ENCODE peak calls at places on chromosome 2, in five cellular contexts. K is adrenal gland, O is GM12865, B is foreskin keratinocyte, G is AG09319. Z is an unnamed sample.

GRCh38 chr2:25032094-25032493 is 9.8 kb upstream of the EFR3B start:
- DNase-seq in K (no peak), O (no peak), B (no peak), G (no peak), Z (no peak)

GRCh38 chr2:213121677-213122076 is 29.7 kb downstream of the IKZF2 start:
- DNase-seq in K (no peak), O (no peak), B (no peak), G (no peak), Z (no peak)

GRCh38 chr2:195021704-195022513 is 635.1 kb upstream of the SLC39A10 start:
- DNase-seq in K (no peak), O (peak; percentile 36), B (no peak), G (no peak), Z (no peak)

GRCh38 chr2:2653221-2653620 is 322.1 kb upstream of the MYT1L start:
- DNase-seq in K (no peak), O (no peak), B (no peak), G (no peak), Z (no peak)

GRCh38 chr2:7825591-7826312 is 856.1 kb upstream of the ID2 start:
- DNase-seq in K (no peak), O (peak; percentile 94), B (peak; percentile 92), G (no peak), Z (peak; percentile 63)

GRCh38 chr2:133591164-133591563 is 22.9 kb upstream of the NCKAP5 start:
- DNase-seq in K (no peak), O (no peak), B (no peak), G (no peak), Z (no peak)

GRCh38 chr2:233798335-233799086 is 20.4 kb downstream of the MROH2A start:
- DNase-seq in K (no peak), O (no peak), B (no peak), G (no peak), Z (no peak)

GRCh38 chr2:128314026-128314347 is 4.7 kb downstream of the HS6ST1 start:
- DNase-seq in K (no peak), O (peak; percentile 0), B (no peak), G (no peak), Z (no peak)

GRCh38 chr2:3662239-3662638 is 4.2 kb downstream of the ALLC start:
- DNase-seq in K (no peak), O (peak; percentile 53), B (peak; percentile 33), G (no peak), Z (no peak)

GRCh38 chr2:1563943-1564342 is 150.7 kb downstream of the TPO start:
- DNase-seq in K (no peak), O (no peak), B (no peak), G (no peak), Z (no peak)

GRCh38 chr2:240021488-240022104 is 3.5 kb downstream of the NDUFA10 start:
- DNase-seq in K (peak; percentile 66), O (peak; percentile 65), B (no peak), G (no peak), Z (peak; percentile 67)

GRCh38 chr2:30218814-30219213 is 12.5 kb upstream of the LBH start:
- DNase-seq in K (no peak), O (no peak), B (peak; percentile 59), G (no peak), Z (no peak)

GRCh38 chr2:595831-596592 is 81.2 kb downstream of the TMEM18 start:
- DNase-seq in K (no peak), O (no peak), B (no peak), G (no peak), Z (no peak)

GRCh38 chr2:118470297-118470696 is 377.2 kb downstream of the EN1 start:
- DNase-seq in K (no peak), O (no peak), B (no peak), G (no peak), Z (peak; percentile 16)

GRCh38 chr2:42698940-42699339 is 65.0 kb downstream of the OXER1 start:
- DNase-seq in K (no peak), O (no peak), B (no peak), G (no peak), Z (no peak)

GRCh38 chr2:136230471-136230870 is 112.5 kb upstream of the CXCR4 start:
- DNase-seq in K (no peak), O (no peak), B (no peak), G (no peak), Z (no peak)

GRCh38 chr2:207163815-207164747 is 1.7 kb downstream of the KLF7 start:
- DNase-seq in K (peak; percentile 64), O (peak; percentile 50), B (no peak), G (no peak), Z (no peak)

GRCh38 chr2:156883828-156884615 is 373.5 kb upstream of the GALNT5 start:
- DNase-seq in K (no peak), O (no peak), B (peak; percentile 67), G (no peak), Z (peak; percentile 53)

GRCh38 chr2:137981112-137981679 is 16.9 kb downstream of the HNMT start:
- DNase-seq in K (no peak), O (no peak), B (no peak), G (no peak), Z (no peak)

GRCh38 chr2:187942876-187943275 is 348.8 kb upstream of the GULP1 start:
- DNase-seq in K (no peak), O (no peak), B (no peak), G (no peak), Z (no peak)

GRCh38 chr2:241003047-241003360 is 4.6 kb downstream of the SNED1 start:
- DNase-seq in K (no peak), O (no peak), B (no peak), G (no peak), Z (no peak)

GRCh38 chr2:108936076-108936867 is 52.7 kb downstream of the EDAR start:
- DNase-seq in K (no peak), O (no peak), B (no peak), G (no peak), Z (no peak)
- TF ChIP-seq CTCF in K (no peak), O (no peak), B (no peak), G (no peak), Z (no peak)

GRCh38 chr2:60641866-60642788 is 88.7 kb upstream of the BCL11A start:
- DNase-seq in K (no peak), O (peak; percentile 70), B (peak; percentile 9), G (peak; percentile 10), Z (peak; percentile 38)
- TF ChIP-seq CTCF in K (peak; percentile 79), O (peak; percentile 74), B (peak; percentile 76), G (peak; percentile 66), Z (peak; percentile 77)

GRCh38 chr2:60316381-60317028 is 236.9 kb downstream of the BCL11A start:
- DNase-seq in K (no peak), O (peak; percentile 29), B (no peak), G (no peak), Z (no peak)

GRCh38 chr2:60317029-60317386 is 236.4 kb downstream of the BCL11A start:
- DNase-seq in K (peak; percentile 49), O (no peak), B (no peak), G (no peak), Z (no peak)

GRCh38 chr2:60319031-60319547 is 234.4 kb downstream of the BCL11A start:
- DNase-seq in K (no peak), O (no peak), B (no peak), G (no peak), Z (no peak)

GRCh38 chr2:60317831-60318230 is 235.6 kb downstream of the BCL11A start:
- DNase-seq in K (no peak), O (peak; percentile 76), B (no peak), G (no peak), Z (no peak)

GRCh38 chr2:60318544-60318943 is 234.9 kb downstream of the BCL11A start:
- DNase-seq in K (no peak), O (no peak), B (no peak), G (no peak), Z (no peak)
- TF ChIP-seq CTCF in K (no peak), O (no peak), B (no peak), G (no peak), Z (no peak)

GRCh38 chr2:142877265-142877756 is at the start of gene KYNU:
- DNase-seq in K (no peak), O (peak; percentile 77), B (no peak), G (no peak), Z (no peak)
- TF ChIP-seq CTCF in K (peak; percentile 21), O (no peak), B (peak; percentile 49), G (no peak), Z (no peak)

GRCh38 chr2:64859208-64860161 is 129.7 kb upstream of the SLC1A4 start:
- DNase-seq in K (peak; percentile 97), O (peak; percentile 74), B (no peak), G (peak; percentile 92), Z (peak; percentile 78)
- TF ChIP-seq CTCF in K (no peak), O (peak; percentile 1), B (peak; percentile 20), G (no peak), Z (no peak)

Z was measured in RWPE1.